ENCODE peak calls at places on chromosomes 3 and 15, in six cellular contexts. W, H, Y, J, O and L are unnamed samples.

GRCh38 chr3:27089063-27089462 is 280.1 kb downstream of the NEK10 start:
- DNase-seq in W (no peak), H (no peak), Y (no peak), J (no peak), O (no peak), L (no peak)

GRCh38 chr3:36907911-36908646 is 36.8 kb downstream of the TRANK1 start:
- DNase-seq in W (no peak), H (peak), Y (peak), J (peak), O (no peak), L (no peak)

GRCh38 chr3:153667341-153667740 is 453.8 kb upstream of the ARHGEF26 start:
- DNase-seq in W (no peak), H (no peak), Y (no peak), J (no peak), O (no peak), L (no peak)

GRCh38 chr3:132332082-132332964 is 15.1 kb downstream of the ACP3 start:
- DNase-seq in W (no peak), H (no peak), Y (no peak), J (no peak), O (no peak), L (no peak)

GRCh38 chr3:8742921-8743605 is 9.5 kb downstream of the CAV3 start:
- DNase-seq in W (no peak), H (no peak), Y (no peak), J (no peak), O (no peak), L (no peak)

GRCh38 chr3:195208183-195208582 is 62.8 kb downstream of the XXYLT1 start:
- DNase-seq in W (peak), H (no peak), Y (no peak), J (peak), O (no peak), L (peak)

GRCh38 chr15:81394609-81395008 is 20.6 kb upstream of the TMC3 start:
- DNase-seq in W (no peak), H (no peak), Y (no peak), J (no peak), O (no peak), L (no peak)

GRCh38 chr3:42663581-42664442 is 10.3 kb downstream of the ZBTB47 start:
- DNase-seq in W (no peak), H (no peak), Y (no peak), J (no peak), O (no peak), L (peak)

GRCh38 chr3:193788189-193788946 is 195.4 kb downstream of the OPA1 start:
- DNase-seq in W (peak), H (peak), Y (peak), J (peak), O (peak), L (peak)

GRCh38 chr3:80785875-80786274 is 975.6 kb downstream of the GBE1 start:
- DNase-seq in W (no peak), H (no peak), Y (no peak), J (no peak), O (no peak), L (no peak)

GRCh38 chr3:46012246-46012645 is 15.0 kb downstream of the XCR1 start:
- DNase-seq in W (no peak), H (no peak), Y (no peak), J (no peak), O (no peak), L (no peak)

GRCh38 chr3:38986901-38987300 is 64.8 kb downstream of the SCN11A start:
- DNase-seq in W (no peak), H (no peak), Y (no peak), J (no peak), O (no peak), L (no peak)

DNA sequence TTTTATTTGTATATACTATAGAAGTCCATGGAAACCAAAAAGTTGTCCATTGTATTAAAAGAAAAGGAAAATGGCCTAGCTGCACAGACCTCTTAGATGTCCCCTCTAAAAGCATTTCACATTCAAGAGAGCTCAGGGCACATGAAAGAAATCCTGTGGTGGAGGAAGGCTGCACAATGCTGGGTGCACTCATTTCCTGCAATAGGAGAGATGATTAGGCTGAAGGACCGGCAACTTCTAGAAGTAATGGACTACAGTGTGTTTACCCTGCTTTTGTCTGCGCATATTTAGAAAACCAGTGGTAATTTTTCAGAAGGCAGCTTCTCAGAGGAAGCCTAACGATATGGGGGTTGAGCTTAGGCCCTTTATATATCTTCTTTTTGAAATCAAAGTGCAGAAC is 25.4 kb downstream of the PPM1L start:
- DNase-seq in W (no peak), H (no peak), Y (no peak), J (no peak), O (no peak), L (no peak)
- TF ChIP-seq POLR2A in W (no peak), H (no peak), Y (no peak), J (no peak), O (no peak), L (no peak)

DNA sequence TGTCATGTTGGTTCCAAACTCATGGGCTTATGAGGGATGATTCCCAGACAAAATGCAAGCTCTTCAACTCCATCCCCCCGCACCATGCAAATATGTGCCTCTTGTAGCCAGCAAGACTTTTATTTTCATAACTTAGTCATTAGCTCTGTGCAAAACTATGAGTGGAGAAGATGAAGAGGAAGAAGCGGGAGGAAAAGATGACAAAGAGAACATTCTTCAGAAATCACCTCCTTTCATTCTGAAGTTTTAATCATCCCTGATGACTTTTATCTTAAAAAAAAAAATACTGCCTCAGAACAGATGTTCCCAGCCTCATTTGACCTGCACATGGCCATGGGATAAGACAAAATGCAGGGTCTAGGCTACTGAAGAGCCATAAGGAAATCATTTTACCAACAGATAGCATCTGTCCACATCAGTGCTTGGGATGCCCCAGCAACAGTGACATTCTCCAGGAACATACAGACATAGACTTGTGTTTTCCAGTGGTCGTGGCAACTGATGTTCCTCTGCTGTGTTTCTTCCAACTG is 145.5 kb downstream of the WNT5A start:
- DNase-seq in W (no peak), H (no peak), Y (no peak), J (no peak), O (no peak), L (no peak)
- TF ChIP-seq TAF1 in W (no peak), H (no peak), Y (no peak), J (no peak), O (no peak), L (no peak)

GRCh38 chr3:183489455-183490210 is 61.2 kb upstream of the MCF2L2 start:
- DNase-seq in W (no peak), H (no peak), Y (no peak), J (no peak), O (no peak), L (no peak)

GRCh38 chr3:183490653-183491052 is 62.2 kb upstream of the MCF2L2 start:
- DNase-seq in W (peak), H (no peak), Y (peak), J (no peak), O (no peak), L (no peak)

GRCh38 chr3:183488343-183488742 is 59.9 kb upstream of the MCF2L2 start:
- DNase-seq in W (peak), H (no peak), Y (no peak), J (no peak), O (no peak), L (no peak)

GRCh38 chr3:183491109-183491922 is 62.9 kb upstream of the MCF2L2 start:
- DNase-seq in W (peak), H (no peak), Y (no peak), J (no peak), O (no peak), L (no peak)

DNA sequence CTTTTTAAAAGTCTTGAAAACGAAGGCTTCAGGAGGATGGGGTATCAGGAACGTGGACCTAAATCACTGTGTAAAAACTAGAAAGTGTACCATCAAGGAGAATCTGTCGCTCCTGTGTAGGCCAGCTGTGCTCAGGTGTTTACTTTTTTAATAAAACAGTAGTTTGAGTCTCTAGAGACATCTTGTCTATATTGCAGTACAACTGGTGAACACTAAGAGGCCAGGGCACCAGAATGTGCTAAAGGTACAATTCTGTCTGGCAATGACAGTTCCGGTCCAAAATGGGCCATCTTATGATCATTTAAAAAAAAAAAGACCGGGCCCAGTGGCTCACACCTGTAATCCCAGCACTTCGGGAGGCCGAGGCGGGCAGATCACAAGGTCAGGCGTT is 61.8 kb upstream of the MCF2L2 start:
- DNase-seq in W (peak), H (no peak), Y (no peak), J (no peak), O (no peak), L (no peak)
- TF ChIP-seq POLR2AphosphoS5 in W (no peak), H (no peak), Y (no peak), J (no peak), O (no peak), L (no peak)

DNA sequence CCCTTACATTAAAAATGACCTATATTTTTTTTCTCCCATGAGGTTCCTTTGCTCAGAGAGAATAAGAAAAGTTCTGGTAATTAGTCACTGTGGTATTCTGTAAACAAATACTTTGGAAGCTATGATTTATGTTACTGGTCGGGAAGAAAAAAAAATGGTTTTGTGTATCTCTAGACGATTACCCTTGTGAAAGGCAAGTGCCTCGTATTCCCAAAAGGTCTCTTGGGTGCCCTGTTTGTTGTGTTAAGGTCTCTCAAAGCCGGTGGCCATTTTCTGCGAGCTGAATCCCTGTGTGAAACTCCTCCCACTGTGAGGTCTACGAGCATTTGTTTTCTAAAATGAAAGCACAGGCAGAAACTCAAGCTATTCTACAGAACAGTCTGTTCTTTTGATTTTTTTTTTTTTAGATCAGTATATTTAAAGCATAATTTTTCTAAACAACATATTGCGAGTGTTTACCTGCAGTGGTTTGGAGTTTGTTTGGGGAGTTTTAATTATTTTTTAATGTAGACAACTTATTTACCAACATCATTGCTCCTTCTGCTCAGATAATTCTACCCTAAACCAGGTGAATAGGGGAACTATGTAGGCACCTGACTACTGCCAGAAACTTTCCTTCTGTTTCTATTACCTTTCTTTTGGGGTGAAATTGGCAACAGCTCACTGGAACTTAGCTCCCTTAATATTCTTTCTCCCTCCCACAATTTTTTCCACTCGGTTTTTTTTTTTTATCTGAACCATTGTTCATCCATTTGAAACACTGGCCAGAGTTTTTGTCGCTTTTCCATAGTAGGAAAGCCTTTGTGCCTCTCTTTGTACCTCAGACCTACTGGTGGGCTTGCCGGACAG is 44.0 kb downstream of the ZBTB38 start:
- DNase-seq in W (no peak), H (peak), Y (peak), J (no peak), O (no peak), L (no peak)
- TF ChIP-seq POLR2A in W (no peak), H (no peak), Y (no peak), J (peak), O (peak), L (peak)